ENCODE peak calls at places on chromosomes 11 and 22, in eight cellular contexts. L is astrocyte of the spinal cord, N is fibroblast of lung, G is body of pancreas, M is cardiac fibroblast, E is GM10248, F is fibroblast of pulmonary artery, H is bronchial epithelial cell. W is an unnamed sample.

GRCh38 chr11:75035911-75036536 is 47.3 kb downstream of the NEU3 start:
- DNase-seq in L (no peak), N (no peak), G (no peak), M (no peak), E (no peak), F (no peak), H (peak), W (no peak)

GRCh38 chr22:30077279-30077678 is 3.0 kb upstream of the HORMAD2 start:
- DNase-seq in L (no peak), N (no peak), G (no peak), M (no peak), E (no peak), F (no peak), H (no peak), W (no peak)

GRCh38 chr22:31898911-31899310 is 45.4 kb upstream of the YWHAH start:
- DNase-seq in L (no peak), N (no peak), G (no peak), M (no peak), E (no peak), F (no peak), H (no peak), W (no peak)

GRCh38 chr22:46201059-46201757 is 48.9 kb downstream of the CDPF1 start:
- DNase-seq in L (no peak), N (no peak), G (peak), M (no peak), E (no peak), F (no peak), H (no peak), W (no peak)

GRCh38 chr11:10633261-10633660 is 60.3 kb downstream of the IRAG1 start:
- DNase-seq in L (no peak), N (no peak), G (peak), M (no peak), E (no peak), F (no peak), H (no peak), W (no peak)

GRCh38 chr22:43540570-43540969 is 128.8 kb downstream of the MPPED1 start:
- DNase-seq in L (no peak), N (no peak), G (no peak), M (no peak), E (no peak), F (no peak), H (no peak), W (no peak)

GRCh38 chr11:86588566-86589090 is 83.8 kb downstream of the ME3 start:
- DNase-seq in L (no peak), N (peak), G (no peak), M (no peak), E (no peak), F (no peak), H (no peak), W (no peak)

GRCh38 chr11:45872513-45873356 is 12.7 kb upstream of the MAPK8IP1 start:
- DNase-seq in L (peak), N (peak), G (peak), M (peak), E (peak), F (peak), H (peak), W (peak)

GRCh38 chr11:22711212-22711770 is 44.9 kb downstream of the GAS2 start:
- DNase-seq in L (no peak), N (no peak), G (peak), M (no peak), E (no peak), F (no peak), H (peak), W (no peak)

GRCh38 chr11:114315749-114316368 is 19.7 kb downstream of the NNMT start:
- DNase-seq in L (peak), N (no peak), G (peak), M (peak), E (no peak), F (peak), H (peak), W (no peak)

GRCh38 chr11:31714840-31715239 is 96.3 kb downstream of the PAX6 start:
- DNase-seq in L (no peak), N (no peak), G (no peak), M (no peak), E (no peak), F (no peak), H (no peak), W (no peak)

GRCh38 chr22:49815641-49816071 is 12.0 kb downstream of the BRD1 start:
- DNase-seq in L (peak), N (peak), G (peak), M (no peak), E (no peak), F (no peak), H (no peak), W (no peak)

GRCh38 chr11:17386331-17387084 is 2.0 kb downstream of the KCNJ11 start:
- DNase-seq in L (peak), N (peak), G (peak), M (peak), E (peak), F (peak), H (no peak), W (peak)

GRCh38 chr11:27246925-27247324 is 116.1 kb downstream of the CCDC34 start:
- DNase-seq in L (no peak), N (peak), G (no peak), M (peak), E (no peak), F (no peak), H (no peak), W (no peak)

GRCh38 chr11:47552581-47553416 is at the start of gene CELF1:
- DNase-seq in L (peak), N (peak), G (peak), M (peak), E (peak), F (peak), H (peak), W (peak)

GRCh38 chr11:92453055-92453454 is 228.4 kb downstream of the FAT3 start:
- DNase-seq in L (peak), N (peak), G (no peak), M (peak), E (no peak), F (peak), H (peak), W (no peak)

GRCh38 chr11:95231881-95232605 is 1.0 kb upstream of the SESN3 start:
- DNase-seq in L (peak), N (peak), G (peak), M (peak), E (peak), F (peak), H (peak), W (peak)

GRCh38 chr11:35478411-35479139 is 46.8 kb downstream of the PAMR1 start:
- DNase-seq in L (no peak), N (peak), G (peak), M (peak), E (no peak), F (no peak), H (no peak), W (no peak)

GRCh38 chr11:118438314-118438931 is 2.1 kb downstream of the KMT2A start:
- DNase-seq in L (peak), N (peak), G (peak), M (peak), E (peak), F (peak), H (peak), W (peak)

GRCh38 chr22:28741758-28742561 is at the start of the genes CHEK2 and HSCB:
- DNase-seq in L (peak), N (peak), G (peak), M (peak), E (peak), F (peak), H (peak), W (peak)
- TF ChIP-seq CTCF in L (no peak), N (no peak), G (no peak), M (no peak), E (peak), F (no peak), H (no peak), W (no peak)

GRCh38 chr11:8786933-8787332 is 104.3 kb downstream of the RPL27A start:
- DNase-seq in L (no peak), N (peak), G (no peak), M (peak), E (no peak), F (peak), H (no peak), W (no peak)
- TF ChIP-seq CTCF in L (no peak), N (peak), G (no peak), M (no peak), E (no peak), F (peak), H (peak), W (no peak)

DNA sequence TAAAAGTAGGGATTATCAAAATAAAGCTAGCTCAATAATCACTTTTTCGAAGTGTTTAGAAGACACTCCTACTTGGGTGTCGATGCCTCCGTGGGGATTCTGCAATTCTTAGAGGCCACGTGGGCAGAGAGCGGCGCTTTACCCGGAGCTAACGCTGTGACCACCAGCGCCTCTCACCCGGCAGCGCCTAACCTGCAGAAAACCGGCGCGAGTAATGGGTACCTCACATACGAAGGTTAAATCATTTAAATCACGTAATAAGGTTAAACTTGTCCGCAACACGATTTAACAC is 547 bp downstream of the TAF1D start:
- DNase-seq in L (peak), N (peak), G (peak), M (peak), E (peak), F (peak), H (peak), W (peak)
- TF ChIP-seq CTCF in L (no peak), N (no peak), G (no peak), M (no peak), E (peak), F (no peak), H (no peak), W (no peak)

DNA sequence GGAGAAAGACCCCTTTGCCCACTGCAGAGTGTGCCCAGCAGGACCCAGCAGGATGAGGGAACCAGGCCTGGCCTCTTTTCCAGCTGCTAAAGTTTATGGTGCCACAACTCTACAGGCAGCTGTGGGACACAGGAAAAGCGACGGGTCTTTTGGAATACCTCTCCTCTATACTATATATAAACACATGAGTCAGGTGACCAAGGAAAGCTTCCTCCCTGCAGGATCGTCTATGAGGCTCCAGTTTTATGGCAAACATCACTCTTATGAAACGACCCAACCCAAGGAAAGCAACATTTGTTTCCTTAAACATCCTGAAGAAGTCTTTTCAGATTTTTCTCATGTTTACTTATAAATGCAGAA is 102.8 kb upstream of the AKIP1 start:
- DNase-seq in L (no peak), N (no peak), G (no peak), M (no peak), E (no peak), F (no peak), H (no peak), W (no peak)
- TF ChIP-seq CTCF in L (no peak), N (no peak), G (no peak), M (no peak), E (no peak), F (no peak), H (no peak), W (no peak)

GRCh38 chr11:63508009-63508408 is 2.1 kb downstream of the LGALS12 start:
- DNase-seq in L (no peak), N (no peak), G (peak), M (peak), E (peak), F (no peak), H (no peak), W (no peak)
- TF ChIP-seq CTCF in L (peak), N (peak), G (peak), M (no peak), E (peak), F (peak), H (peak), W (peak)

DNA sequence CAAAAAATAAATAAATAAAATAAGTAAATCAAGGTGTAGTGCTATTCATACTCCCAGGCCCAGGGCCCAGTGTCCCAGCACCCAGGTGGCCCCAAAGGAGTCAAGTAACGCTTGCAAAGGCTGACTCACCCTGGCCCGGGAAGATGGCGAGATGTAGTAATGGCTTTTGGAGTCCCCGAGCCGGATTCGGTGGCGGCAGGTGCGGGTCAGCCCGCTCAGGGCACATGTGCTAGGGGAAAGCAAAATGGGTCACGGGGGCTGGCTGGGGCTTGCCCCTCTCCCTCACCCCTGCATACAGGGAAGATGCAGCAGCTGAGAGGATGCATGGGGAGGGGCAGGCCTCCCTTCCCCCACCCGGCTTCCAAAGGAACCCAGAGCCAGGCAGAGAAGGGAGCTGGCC is 11.0 kb upstream of the FADS3 start:
- DNase-seq in L (no peak), N (no peak), G (no peak), M (no peak), E (no peak), F (no peak), H (no peak), W (no peak)
- TF ChIP-seq CTCF in L (no peak), N (no peak), G (no peak), M (no peak), E (no peak), F (no peak), H (no peak), W (no peak)

GRCh38 chr11:108645956-108646355 is 18.9 kb upstream of the DDX10 start:
- DNase-seq in L (no peak), N (no peak), G (no peak), M (no peak), E (no peak), F (no peak), H (no peak), W (no peak)

GRCh38 chr11:108648528-108648885 is 16.4 kb upstream of the DDX10 start:
- DNase-seq in L (no peak), N (no peak), G (no peak), M (no peak), E (no peak), F (no peak), H (no peak), W (no peak)

GRCh38 chr11:108643974-108644373 is 20.9 kb upstream of the DDX10 start:
- DNase-seq in L (no peak), N (no peak), G (no peak), M (no peak), E (no peak), F (no peak), H (no peak), W (no peak)

GRCh38 chr11:108647387-108647700 is 17.5 kb upstream of the DDX10 start:
- DNase-seq in L (no peak), N (no peak), G (no peak), M (no peak), E (no peak), F (no peak), H (no peak), W (no peak)

DNA sequence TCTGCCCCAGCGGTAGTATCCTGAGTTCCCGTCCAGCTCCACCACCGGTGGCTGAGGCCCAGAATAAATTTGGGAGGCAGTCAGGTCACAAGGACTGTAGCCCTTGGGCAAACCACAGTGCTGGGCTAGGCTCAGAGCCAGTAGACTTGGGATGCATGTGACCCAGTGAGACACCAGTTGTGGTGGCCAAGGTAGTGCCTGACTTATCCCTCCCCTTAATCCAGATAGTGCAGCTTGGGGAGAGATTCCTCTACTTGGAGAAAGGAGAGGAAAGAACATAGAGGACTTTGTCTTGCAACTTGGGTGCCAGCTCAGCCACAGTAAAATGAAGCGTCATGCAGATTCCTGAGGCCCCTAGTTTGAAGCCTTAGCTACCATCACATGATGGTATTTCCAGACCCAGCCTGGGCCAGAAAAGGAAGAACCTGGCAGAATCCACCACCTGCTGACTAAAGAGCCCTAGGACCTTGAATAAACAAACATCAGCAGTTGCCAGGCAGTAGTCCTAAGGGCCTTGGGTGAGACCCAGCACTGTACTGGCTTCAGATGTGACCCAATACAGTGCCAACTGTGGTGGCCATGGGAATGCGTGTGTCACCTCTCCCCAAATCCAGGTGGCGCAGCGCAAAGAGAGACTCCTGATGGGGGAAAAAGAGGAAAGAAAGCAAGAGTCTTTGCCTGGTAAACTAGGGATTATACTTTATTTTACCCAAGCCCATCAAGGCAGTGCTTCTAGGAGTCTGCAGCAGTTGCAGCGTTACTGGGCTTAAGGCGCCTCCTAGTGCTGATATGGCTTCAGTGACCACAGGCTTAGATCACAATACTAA is 17.0 kb upstream of the DDX10 start:
- DNase-seq in L (peak), N (peak), G (peak), M (peak), E (peak), F (peak), H (peak), W (peak)
- TF ChIP-seq CTCF in L (peak), N (peak), G (peak), M (peak), E (peak), F (peak), H (peak), W (peak)

GRCh38 chr11:126781942-126782341 is 218.6 kb downstream of the KIRREL3 start:
- DNase-seq in L (no peak), N (no peak), G (no peak), M (no peak), E (no peak), F (no peak), H (no peak), W (no peak)

GRCh38 chr11:126772267-126772666 is 228.3 kb downstream of the KIRREL3 start:
- DNase-seq in L (no peak), N (no peak), G (no peak), M (no peak), E (no peak), F (no peak), H (no peak), W (no peak)

DNA sequence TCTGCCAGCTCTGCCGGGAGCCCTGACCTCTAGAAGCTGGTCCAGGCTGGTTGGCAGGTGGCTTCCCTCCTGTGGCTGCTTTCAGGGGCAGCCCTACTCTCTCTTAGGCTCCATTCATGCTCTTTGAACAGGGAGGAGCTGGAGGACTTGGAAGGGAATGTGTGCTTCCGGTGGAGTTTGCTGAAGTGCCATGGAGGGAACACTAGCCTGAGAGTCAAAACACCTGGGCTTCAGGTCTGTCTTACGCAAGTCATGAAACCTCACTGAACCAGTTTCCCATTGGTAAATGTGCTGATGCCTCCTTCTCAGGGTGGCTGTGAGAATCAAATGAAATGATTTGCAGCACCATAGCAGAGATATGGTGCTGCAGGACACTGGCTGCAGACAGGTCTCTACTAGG is 224.4 kb downstream of the KIRREL3 start:
- DNase-seq in L (no peak), N (no peak), G (peak), M (no peak), E (no peak), F (no peak), H (no peak), W (no peak)
- TF ChIP-seq CTCF in L (no peak), N (no peak), G (no peak), M (no peak), E (no peak), F (no peak), H (no peak), W (no peak)

GRCh38 chr11:116422556-116422955 is 350.2 kb downstream of the BUD13 start:
- DNase-seq in L (no peak), N (no peak), G (no peak), M (no peak), E (no peak), F (no peak), H (no peak), W (no peak)

GRCh38 chr11:116421529-116422185 is 351.1 kb downstream of the BUD13 start:
- DNase-seq in L (no peak), N (no peak), G (no peak), M (no peak), E (no peak), F (no peak), H (no peak), W (no peak)

GRCh38 chr11:116422976-116423375 is 349.8 kb downstream of the BUD13 start:
- DNase-seq in L (no peak), N (no peak), G (no peak), M (no peak), E (no peak), F (no peak), H (no peak), W (no peak)

GRCh38 chr11:116420030-116420429 is 352.8 kb downstream of the BUD13 start:
- DNase-seq in L (no peak), N (peak), G (no peak), M (no peak), E (no peak), F (no peak), H (peak), W (no peak)

GRCh38 chr11:116420770-116421528 is 351.8 kb downstream of the BUD13 start:
- DNase-seq in L (peak), N (peak), G (no peak), M (no peak), E (no peak), F (no peak), H (peak), W (no peak)
- TF ChIP-seq CTCF in L (no peak), N (no peak), G (no peak), M (no peak), E (no peak), F (no peak), H (no peak), W (no peak)

W was measured in GM20000.